ENCODE peak calls at places on chromosomes 2 and 18, in five cellular contexts. U, Z, K, S and C are unnamed samples.

GRCh38 chr2:183207110-183207509 is 82.9 kb downstream of the NUP35 start:
- DNase-seq in U (no peak), Z (no peak), K (no peak), S (no peak), C (no peak)

GRCh38 chr18:36188912-36189311 is 1.6 kb downstream of the MOCOS start:
- DNase-seq in U (no peak), Z (no peak), K (no peak), S (no peak), C (no peak)

GRCh38 chr2:42082026-42082425 is 34.2 kb downstream of the PKDCC start:
- DNase-seq in U (no peak), Z (no peak), K (no peak), S (no peak), C (no peak)

GRCh38 chr2:145185696-145186095 is 665.8 kb upstream of the ZEB2 start:
- DNase-seq in U (no peak), Z (no peak), K (peak; percentile 37), S (no peak), C (no peak)

GRCh38 chr2:96241901-96242611 is 23.7 kb downstream of the TMEM127 start:
- DNase-seq in U (peak; percentile 78), Z (no peak), K (peak; percentile 76), S (no peak), C (peak; percentile 89)

GRCh38 chr2:42048318-42049251 is 764 bp downstream of the PKDCC start:
- DNase-seq in U (no peak), Z (no peak), K (no peak), S (peak; percentile 73), C (no peak)

GRCh38 chr18:23779696-23780303 is 90.5 kb downstream of the LAMA3 start:
- DNase-seq in U (no peak), Z (no peak), K (peak; percentile 62), S (no peak), C (no peak)

GRCh38 chr2:45918816-45919655 is 267.6 kb downstream of the PRKCE start:
- DNase-seq in U (no peak), Z (no peak), K (no peak), S (no peak), C (no peak)

GRCh38 chr2:207135340-207135739 is 30.4 kb downstream of the KLF7 start:
- DNase-seq in U (no peak), Z (no peak), K (no peak), S (no peak), C (no peak)

GRCh38 chr18:31428211-31428610 is 19.3 kb upstream of the DSG3 start:
- DNase-seq in U (no peak), Z (no peak), K (no peak), S (no peak), C (no peak)

GRCh38 chr2:62760555-62760954 is 55.0 kb downstream of the EHBP1 start:
- DNase-seq in U (no peak), Z (no peak), K (no peak), S (no peak), C (no peak)

GRCh38 chr2:33411765-33412164 is 64.7 kb upstream of the RASGRP3 start:
- DNase-seq in U (no peak), Z (no peak), K (no peak), S (no peak), C (no peak)

GRCh38 chr2:120703330-120703994 is 32.2 kb upstream of the GLI2 start:
- DNase-seq in U (no peak), Z (no peak), K (no peak), S (peak; percentile 20), C (no peak)

GRCh38 chr2:120684225-120684624 is 51.4 kb upstream of the GLI2 start:
- DNase-seq in U (no peak), Z (no peak), K (peak; percentile 31), S (no peak), C (no peak)

GRCh38 chr2:142870516-142870915 is 6.9 kb upstream of the KYNU start:
- DNase-seq in U (no peak), Z (no peak), K (no peak), S (no peak), C (no peak)

GRCh38 chr18:68740966-68741365 is 26.1 kb upstream of the TMX3 start:
- DNase-seq in U (no peak), Z (no peak), K (no peak), S (no peak), C (no peak)

GRCh38 chr2:163205696-163206267 is 367.2 kb upstream of the KCNH7 start:
- DNase-seq in U (no peak), Z (no peak), K (no peak), S (no peak), C (no peak)

GRCh38 chr18:35827275-35827929 is 145.1 kb upstream of the RMP24 start:
- DNase-seq in U (no peak), Z (no peak), K (no peak), S (no peak), C (no peak)

GRCh38 chr18:27017901-27018500 is 152.5 kb upstream of the AQP4 start:
- DNase-seq in U (no peak), Z (no peak), K (no peak), S (no peak), C (peak; percentile 30)
- TF ChIP-seq CTCF in U (peak; percentile 53), Z (no peak), K (peak; percentile 10), S (peak; percentile 38), C (peak; percentile 50)

DNA sequence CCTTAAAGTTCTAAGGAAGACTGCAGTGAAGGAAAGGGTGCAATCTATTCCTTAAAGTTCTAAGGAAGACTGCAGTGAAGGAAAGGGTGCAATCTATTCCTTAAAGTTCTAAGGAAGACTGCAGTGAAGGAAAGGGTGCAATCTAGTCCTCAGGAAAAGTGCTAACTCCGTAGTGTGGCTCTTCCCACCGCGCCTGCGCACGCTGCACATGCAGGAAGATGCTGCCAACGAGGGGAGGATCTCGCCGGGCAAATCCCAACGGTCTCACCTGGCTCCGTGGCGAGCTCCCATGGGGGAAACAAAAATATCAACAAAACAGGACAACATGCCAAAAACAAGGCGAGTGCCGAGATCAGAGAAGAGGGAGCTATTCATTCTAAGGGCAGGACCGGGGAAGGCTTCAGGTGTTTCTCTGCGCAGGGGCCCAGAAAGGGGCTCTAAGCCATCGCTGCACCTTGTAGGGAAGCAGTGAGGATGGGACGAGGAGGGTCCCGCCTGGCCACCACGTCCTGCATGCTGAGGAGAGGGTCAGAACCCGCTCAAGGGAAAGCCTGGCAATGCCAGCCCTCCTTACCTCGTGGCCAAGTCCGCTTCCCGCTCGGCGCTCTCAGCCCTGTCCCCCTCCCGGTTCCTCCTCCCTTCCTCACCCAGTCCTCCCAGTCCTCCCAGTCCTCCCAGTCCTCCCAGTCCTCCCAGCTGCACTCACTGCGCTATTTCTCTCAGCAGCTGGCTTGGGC is 24.5 kb downstream of the TIMM21 start:
- DNase-seq in U (no peak), Z (no peak), K (no peak), S (no peak), C (no peak)
- H3K4me3 ChIP-seq in U (no peak overlapping the region), Z (no peak overlapping the region), K (no peak overlapping the region), S (peak overlapping the region; percentile 42), C (no peak overlapping the region)

DNA sequence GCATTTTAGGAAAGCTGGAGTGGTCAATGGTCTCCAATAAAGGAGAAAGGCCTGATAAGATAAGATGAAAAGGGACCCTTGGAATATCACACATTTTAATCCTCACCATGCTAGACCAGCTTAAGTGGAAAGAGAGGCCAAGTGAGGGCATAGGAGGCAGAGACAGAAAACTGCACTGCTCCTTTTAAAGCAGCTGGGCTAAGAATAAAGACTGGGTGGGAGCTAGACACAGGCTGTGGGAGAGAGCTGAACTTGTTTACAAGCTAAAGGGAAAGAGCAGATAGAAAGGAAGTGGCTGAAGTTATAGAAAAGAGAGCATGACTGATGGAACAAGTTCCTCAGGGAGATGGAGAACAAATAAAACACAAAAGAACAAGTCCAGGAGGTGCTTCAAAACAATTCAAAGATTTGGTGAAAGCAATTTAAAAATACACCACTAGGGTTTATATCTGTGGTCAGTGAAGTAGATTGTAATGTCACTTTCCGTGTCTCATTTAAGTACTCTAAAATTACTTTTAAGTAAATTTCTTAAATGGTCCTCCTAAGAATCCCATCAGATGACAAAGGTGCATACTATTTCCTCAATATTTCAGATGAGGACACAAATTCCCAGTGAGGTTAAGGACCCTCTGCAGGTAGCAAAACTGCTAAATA is 7.5 kb downstream of the COL5A2 start:
- DNase-seq in U (no peak), Z (no peak), K (no peak), S (no peak), C (no peak)
- TF ChIP-seq CTCF in U (no peak), Z (no peak), K (no peak), S (no peak), C (no peak)

DNA sequence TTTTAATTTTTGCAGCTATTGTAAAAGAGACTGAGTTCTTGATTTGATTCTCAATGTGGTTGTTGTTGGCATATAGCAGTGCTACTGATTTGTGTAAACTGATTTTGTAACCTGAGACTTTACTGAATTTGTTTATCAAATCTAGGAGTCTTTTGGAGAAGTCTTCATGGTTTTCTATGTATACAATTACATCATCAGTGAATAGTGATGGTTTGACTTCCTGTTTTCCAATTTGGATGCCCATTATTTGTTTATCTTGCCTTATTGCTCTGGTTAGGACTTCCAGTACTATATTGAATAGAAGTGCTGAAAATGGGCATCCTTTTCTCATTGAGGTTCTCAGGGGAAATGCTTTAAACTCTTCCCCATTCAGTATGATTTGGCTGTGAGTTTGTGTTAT is 99.7 kb downstream of the GULP1 start:
- DNase-seq in U (no peak), Z (no peak), K (no peak), S (no peak), C (no peak)
- H3K4me3 ChIP-seq in U (no peak overlapping the region), Z (no peak overlapping the region), K (no peak overlapping the region), S (no peak overlapping the region), C (no peak overlapping the region)

GRCh38 chr18:58297198-58297597 is 253.2 kb downstream of the NEDD4L start:
- DNase-seq in U (no peak), Z (no peak), K (peak; percentile 31), S (no peak), C (peak; percentile 14)
- TF ChIP-seq CTCF in U (no peak), Z (no peak), K (no peak), S (no peak), C (no peak)

GRCh38 chr2:48528431-48528830 is 1.5 kb upstream of the STON1 start:
- DNase-seq in U (no peak), Z (no peak), K (no peak), S (no peak), C (no peak)

GRCh38 chr2:48529189-48529588 is 765 bp upstream of the STON1 start:
- DNase-seq in U (no peak), Z (no peak), K (no peak), S (no peak), C (no peak)

GRCh38 chr2:48531141-48531648 is 1.2 kb downstream of the STON1 start:
- DNase-seq in U (no peak), Z (no peak), K (peak; percentile 64), S (no peak), C (no peak)

GRCh38 chr2:48530033-48530804 is at the start of gene STON1:
- DNase-seq in U (peak; percentile 13), Z (no peak), K (no peak), S (peak; percentile 78), C (no peak)

GRCh38 chr2:48529676-48530032 is 300 bp upstream of the STON1 start:
- DNase-seq in U (no peak), Z (no peak), K (no peak), S (no peak), C (no peak)
- H3K4me3 ChIP-seq in U (peak overlapping the region; percentile 44), Z (peak overlapping the region; percentile 97), K (peak overlapping the region; percentile 81), S (peak overlapping the region; percentile 83), C (peak overlapping the region; percentile 36)

GRCh38 chr2:165417009-165417408 is 52.5 kb upstream of the CSRNP3 start:
- DNase-seq in U (no peak), Z (no peak), K (no peak), S (no peak), C (no peak)
- TF ChIP-seq CTCF in U (peak; percentile 13), Z (no peak), K (no peak), S (no peak), C (no peak)

GRCh38 chr2:226835796-226836547 is at the start of gene RHBDD1:
- DNase-seq in U (peak; percentile 98), Z (peak; percentile 93), K (peak; percentile 56), S (peak; percentile 98), C (peak; percentile 99)
- H3K4me3 ChIP-seq in U (peak within 1 kb of the TSS; percentile 83), Z (peak within 1 kb of the TSS; percentile 88), K (peak within 1 kb of the TSS; percentile 70), S (peak within 1 kb of the TSS; percentile 81), C (peak within 1 kb of the TSS; percentile 99)